ENCODE peak calls at places on chromosomes 6 and 20, in four cellular contexts. E, A, F and T are unnamed samples.

GRCh38 chr6:101666256-101666655 is 272.7 kb downstream of the GRIK2 start:
- DNase-seq in A (no peak), F (no peak), E (peak), T (peak)

GRCh38 chr6:109002882-109003281 is 91.8 kb downstream of the SESN1 start:
- DNase-seq in F (no peak), A (no peak), E (no peak), T (no peak)

GRCh38 chr20:51345601-51346101 is 196.9 kb downstream of the NFATC2 start:
- DNase-seq in E (peak), A (no peak), F (peak), T (peak)

GRCh38 chr6:15945593-15946159 is 183.2 kb upstream of the MYLIP start:
- DNase-seq in A (no peak), E (peak), F (no peak), T (no peak)

GRCh38 chr20:19995220-19995863 is 21.8 kb upstream of the NAA20 start:
- DNase-seq in F (no peak), E (peak), A (peak), T (peak)

GRCh38 chr6:54981647-54982046 is 135.1 kb downstream of the FAM83B start:
- DNase-seq in E (peak), A (no peak), F (no peak), T (peak)

GRCh38 chr6:82744286-82745015 is 321.2 kb downstream of the UBE3D start:
- DNase-seq in A (no peak), E (no peak), F (no peak), T (no peak)

GRCh38 chr6:44956426-44956825 is 371.7 kb upstream of the RUNX2 start:
- DNase-seq in A (no peak), E (peak), F (no peak), T (no peak)

GRCh38 chr6:149940673-149940984 is 1.2 kb upstream of the ULBP2 start:
- DNase-seq in E (no peak), A (no peak), F (no peak), T (no peak)

GRCh38 chr6:66362888-66363287 is 655.9 kb upstream of the EYS start:
- DNase-seq in A (no peak), F (no peak), E (no peak), T (no peak)

GRCh38 chr6:48426636-48427035 is 315.6 kb upstream of the PTCHD4 start:
- DNase-seq in F (no peak), E (peak), A (no peak), T (no peak)

GRCh38 chr20:61483336-61484067 is 231.4 kb downstream of the CDH4 start:
- DNase-seq in F (no peak), E (no peak), A (no peak), T (no peak)

GRCh38 chr6:118283759-118284158 is 264.3 kb upstream of the PLN start:
- DNase-seq in F (no peak), A (peak), E (peak), T (peak)

GRCh38 chr6:12636336-12636735 is 80.2 kb upstream of the PHACTR1 start:
- DNase-seq in A (no peak), F (no peak), E (peak), T (no peak)

GRCh38 chr20:44861547-44862006 is 23.9 kb upstream of the YWHAB start:
- DNase-seq in F (no peak), E (peak), A (no peak), T (peak)

GRCh38 chr6:20403080-20403765 is 1.5 kb downstream of the E2F3 start:
- DNase-seq in E (peak), F (peak), A (peak), T (peak)

GRCh38 chr20:51508158-51508557 is 34.4 kb downstream of the NFATC2 start:
- DNase-seq in F (no peak), E (no peak), A (no peak), T (no peak)

GRCh38 chr6:75094614-75095321 is 111.1 kb downstream of the COL12A1 start:
- DNase-seq in E (peak), F (no peak), A (no peak), T (peak)